ENCODE peak calls at places on chromosome 4, in eight cellular contexts. One of them, this sample, is unnamed.

GRCh38 chr4:65645185-65645584 is 25.1 kb downstream of the EPHA5 start:
- DNase-seq in GM10248: no peak
- DNase-seq in neural crest cell: no peak
- DNase-seq in WTC11: no peak
- DNase-seq in foreskin fibroblast: no peak
- DNase-seq in endothelial cell: no peak
- DNase-seq in glutamatergic neuron: no peak
- DNase-seq in CD8-positive, alpha-beta T cell: no peak
- DNase-seq in this sample: no peak

GRCh38 chr4:40241936-40242590 is 45.2 kb downstream of the RHOH start:
- DNase-seq in GM10248: no peak
- DNase-seq in neural crest cell: no peak
- DNase-seq in WTC11: no peak
- DNase-seq in foreskin fibroblast: no peak
- DNase-seq in endothelial cell: no peak
- DNase-seq in glutamatergic neuron: no peak
- DNase-seq in CD8-positive, alpha-beta T cell: peak
- DNase-seq in this sample: no peak

GRCh38 chr4:25563071-25563564 is 92.5 kb upstream of the SLC34A2 start:
- DNase-seq in GM10248: no peak
- DNase-seq in neural crest cell: no peak
- DNase-seq in WTC11: no peak
- DNase-seq in foreskin fibroblast: no peak
- DNase-seq in endothelial cell: no peak
- DNase-seq in glutamatergic neuron: no peak
- DNase-seq in CD8-positive, alpha-beta T cell: no peak
- DNase-seq in this sample: no peak

GRCh38 chr4:163048447-163048846 is 118.2 kb downstream of the NAF1 start:
- DNase-seq in GM10248: peak
- DNase-seq in neural crest cell: no peak
- DNase-seq in WTC11: peak
- DNase-seq in foreskin fibroblast: no peak
- DNase-seq in endothelial cell: peak
- DNase-seq in glutamatergic neuron: peak
- DNase-seq in CD8-positive, alpha-beta T cell: no peak
- DNase-seq in this sample: peak

GRCh38 chr4:3720461-3720860 is 45.7 kb upstream of the ADRA2C start:
- DNase-seq in GM10248: no peak
- DNase-seq in neural crest cell: no peak
- DNase-seq in WTC11: no peak
- DNase-seq in foreskin fibroblast: no peak
- DNase-seq in endothelial cell: no peak
- DNase-seq in glutamatergic neuron: no peak
- DNase-seq in CD8-positive, alpha-beta T cell: no peak
- DNase-seq in this sample: no peak

GRCh38 chr4:184792950-184793555 is 32.7 kb downstream of the ACSL1 start:
- DNase-seq in GM10248: no peak
- DNase-seq in neural crest cell: no peak
- DNase-seq in WTC11: no peak
- DNase-seq in foreskin fibroblast: peak
- DNase-seq in endothelial cell: no peak
- DNase-seq in glutamatergic neuron: no peak
- DNase-seq in CD8-positive, alpha-beta T cell: no peak
- DNase-seq in this sample: no peak

GRCh38 chr4:173411106-173411703 is 12.3 kb upstream of the SCRG1 start:
- DNase-seq in GM10248: no peak
- DNase-seq in neural crest cell: no peak
- DNase-seq in WTC11: no peak
- DNase-seq in foreskin fibroblast: no peak
- DNase-seq in endothelial cell: no peak
- DNase-seq in glutamatergic neuron: no peak
- DNase-seq in CD8-positive, alpha-beta T cell: no peak
- DNase-seq in this sample: no peak

GRCh38 chr4:13103382-13104015 is 380.6 kb downstream of the RAB28 start:
- DNase-seq in GM10248: no peak
- DNase-seq in neural crest cell: no peak
- DNase-seq in WTC11: peak
- DNase-seq in foreskin fibroblast: no peak
- DNase-seq in endothelial cell: no peak
- DNase-seq in glutamatergic neuron: no peak
- DNase-seq in CD8-positive, alpha-beta T cell: no peak
- DNase-seq in this sample: no peak

GRCh38 chr4:1910643-1911042 is 39.5 kb downstream of the NSD2 start:
- DNase-seq in GM10248: no peak
- DNase-seq in neural crest cell: peak
- DNase-seq in WTC11: peak
- DNase-seq in foreskin fibroblast: peak
- DNase-seq in endothelial cell: peak
- DNase-seq in glutamatergic neuron: peak
- DNase-seq in CD8-positive, alpha-beta T cell: no peak
- DNase-seq in this sample: peak

GRCh38 chr4:110622841-110623709 is at the start of gene PITX2:
- DNase-seq in GM10248: peak
- DNase-seq in neural crest cell: peak
- DNase-seq in WTC11: peak
- DNase-seq in foreskin fibroblast: peak
- DNase-seq in endothelial cell: peak
- DNase-seq in glutamatergic neuron: peak
- DNase-seq in CD8-positive, alpha-beta T cell: no peak
- DNase-seq in this sample: peak

GRCh38 chr4:10048931-10049655 is 27.8 kb upstream of the SLC2A9 start:
- DNase-seq in GM10248: no peak
- DNase-seq in neural crest cell: no peak
- DNase-seq in WTC11: no peak
- DNase-seq in foreskin fibroblast: no peak
- DNase-seq in endothelial cell: no peak
- DNase-seq in glutamatergic neuron: no peak
- DNase-seq in CD8-positive, alpha-beta T cell: no peak
- DNase-seq in this sample: no peak

GRCh38 chr4:85639946-85640345 is 165.0 kb downstream of the ARHGAP24 start:
- DNase-seq in GM10248: no peak
- DNase-seq in neural crest cell: no peak
- DNase-seq in WTC11: no peak
- DNase-seq in foreskin fibroblast: no peak
- DNase-seq in endothelial cell: no peak
- DNase-seq in glutamatergic neuron: no peak
- DNase-seq in CD8-positive, alpha-beta T cell: no peak
- DNase-seq in this sample: no peak

GRCh38 chr4:108036252-108036651 is 46.6 kb downstream of the HADH start:
- DNase-seq in GM10248: peak
- DNase-seq in neural crest cell: no peak
- DNase-seq in WTC11: no peak
- DNase-seq in foreskin fibroblast: no peak
- DNase-seq in endothelial cell: no peak
- DNase-seq in glutamatergic neuron: no peak
- DNase-seq in CD8-positive, alpha-beta T cell: peak
- DNase-seq in this sample: no peak

GRCh38 chr4:81522711-81523110 is 51.0 kb upstream of the RASGEF1B start:
- DNase-seq in GM10248: no peak
- DNase-seq in neural crest cell: no peak
- DNase-seq in WTC11: no peak
- DNase-seq in foreskin fibroblast: no peak
- DNase-seq in endothelial cell: no peak
- DNase-seq in glutamatergic neuron: no peak
- DNase-seq in CD8-positive, alpha-beta T cell: no peak
- DNase-seq in this sample: no peak

GRCh38 chr4:26320159-26320452 is 708 bp upstream of the RBPJ start:
- DNase-seq in GM10248: peak
- DNase-seq in neural crest cell: no peak
- DNase-seq in WTC11: no peak
- DNase-seq in foreskin fibroblast: no peak
- DNase-seq in endothelial cell: no peak
- DNase-seq in glutamatergic neuron: no peak
- DNase-seq in CD8-positive, alpha-beta T cell: no peak
- DNase-seq in this sample: no peak

GRCh38 chr4:189090174-189090814 is 850.4 kb upstream of the FRG1 start:
- DNase-seq in GM10248: no peak
- DNase-seq in neural crest cell: no peak
- DNase-seq in WTC11: peak
- DNase-seq in foreskin fibroblast: no peak
- DNase-seq in endothelial cell: peak
- DNase-seq in glutamatergic neuron: peak
- DNase-seq in CD8-positive, alpha-beta T cell: no peak
- DNase-seq in this sample: peak

GRCh38 chr4:183200453-183200852 is 101.4 kb downstream of the WWC2 start:
- DNase-seq in GM10248: no peak
- DNase-seq in neural crest cell: no peak
- DNase-seq in WTC11: no peak
- DNase-seq in foreskin fibroblast: peak
- DNase-seq in endothelial cell: no peak
- DNase-seq in glutamatergic neuron: no peak
- DNase-seq in CD8-positive, alpha-beta T cell: no peak
- DNase-seq in this sample: no peak

GRCh38 chr4:41753942-41754341 is 5.4 kb upstream of the PHOX2B start:
- DNase-seq in GM10248: no peak
- DNase-seq in neural crest cell: no peak
- DNase-seq in WTC11: no peak
- DNase-seq in foreskin fibroblast: no peak
- DNase-seq in endothelial cell: no peak
- DNase-seq in glutamatergic neuron: no peak
- DNase-seq in CD8-positive, alpha-beta T cell: no peak
- DNase-seq in this sample: no peak

GRCh38 chr4:123573866-123574508 is 177.4 kb downstream of the SPRY1 start:
- DNase-seq in GM10248: no peak
- DNase-seq in neural crest cell: no peak
- DNase-seq in WTC11: no peak
- DNase-seq in foreskin fibroblast: no peak
- DNase-seq in endothelial cell: no peak
- DNase-seq in glutamatergic neuron: no peak
- DNase-seq in CD8-positive, alpha-beta T cell: no peak
- DNase-seq in this sample: no peak

GRCh38 chr4:123503698-123504389 is 107.2 kb downstream of the SPRY1 start:
- DNase-seq in GM10248: no peak
- DNase-seq in neural crest cell: no peak
- DNase-seq in WTC11: no peak
- DNase-seq in foreskin fibroblast: no peak
- DNase-seq in endothelial cell: no peak
- DNase-seq in glutamatergic neuron: no peak
- DNase-seq in CD8-positive, alpha-beta T cell: no peak
- DNase-seq in this sample: no peak

DNA sequence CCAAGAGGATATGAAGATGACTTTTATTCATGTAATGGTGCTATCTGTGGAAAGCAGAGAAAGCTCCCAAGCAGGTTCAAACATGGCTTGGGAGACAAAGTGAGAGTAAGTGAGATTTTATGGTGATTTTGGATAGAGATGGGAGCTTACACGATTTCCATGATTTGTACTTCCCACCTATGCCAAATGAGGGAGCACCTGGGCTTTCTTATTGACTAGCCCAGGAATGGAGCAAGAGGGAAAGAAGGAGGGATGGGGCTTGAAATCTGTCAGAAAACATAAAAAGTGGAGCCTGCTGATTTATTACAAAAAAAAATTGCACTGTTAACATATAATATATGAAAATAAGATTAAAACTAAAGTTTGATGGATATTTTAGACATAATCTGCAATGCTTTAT is 703.5 kb upstream of the PABPC4L start:
- DNase-seq in GM10248: no peak
- DNase-seq in neural crest cell: no peak
- DNase-seq in WTC11: no peak
- DNase-seq in foreskin fibroblast: no peak
- DNase-seq in endothelial cell: no peak
- DNase-seq in glutamatergic neuron: no peak
- DNase-seq in CD8-positive, alpha-beta T cell: no peak
- DNase-seq in this sample: no peak
- TF ChIP-seq CTCF in GM10248: no peak
- TF ChIP-seq CTCF in neural crest cell: no peak
- TF ChIP-seq CTCF in WTC11: no peak
- TF ChIP-seq CTCF in foreskin fibroblast: no peak
- TF ChIP-seq CTCF in endothelial cell: no peak
- TF ChIP-seq CTCF in glutamatergic neuron: no peak
- TF ChIP-seq CTCF in CD8-positive, alpha-beta T cell: no peak
- TF ChIP-seq CTCF in this sample: no peak

GRCh38 chr4:78776031-78776728 is at the start of gene BMP2K:
- DNase-seq in GM10248: peak
- DNase-seq in neural crest cell: peak
- DNase-seq in WTC11: peak
- DNase-seq in foreskin fibroblast: peak
- DNase-seq in endothelial cell: peak
- DNase-seq in glutamatergic neuron: peak
- DNase-seq in CD8-positive, alpha-beta T cell: peak
- DNase-seq in this sample: peak
- TF ChIP-seq CTCF in GM10248: no peak
- TF ChIP-seq CTCF in neural crest cell: no peak
- TF ChIP-seq CTCF in WTC11: no peak
- TF ChIP-seq CTCF in foreskin fibroblast: no peak
- TF ChIP-seq CTCF in endothelial cell: no peak
- TF ChIP-seq CTCF in glutamatergic neuron: no peak
- TF ChIP-seq CTCF in CD8-positive, alpha-beta T cell: no peak
- TF ChIP-seq CTCF in this sample: no peak

GRCh38 chr4:6076391-6076790 is 58.2 kb upstream of the C4orf50 start:
- DNase-seq in GM10248: no peak
- DNase-seq in neural crest cell: no peak
- DNase-seq in WTC11: peak
- DNase-seq in foreskin fibroblast: no peak
- DNase-seq in endothelial cell: no peak
- DNase-seq in glutamatergic neuron: no peak
- DNase-seq in CD8-positive, alpha-beta T cell: no peak
- DNase-seq in this sample: no peak
- TF ChIP-seq CTCF in GM10248: peak
- TF ChIP-seq CTCF in neural crest cell: peak
- TF ChIP-seq CTCF in WTC11: peak
- TF ChIP-seq CTCF in foreskin fibroblast: no peak
- TF ChIP-seq CTCF in endothelial cell: no peak
- TF ChIP-seq CTCF in glutamatergic neuron: peak
- TF ChIP-seq CTCF in CD8-positive, alpha-beta T cell: no peak
- TF ChIP-seq CTCF in this sample: peak

GRCh38 chr4:15001825-15002658 is at the start of gene CPEB2:
- DNase-seq in GM10248: peak
- DNase-seq in neural crest cell: peak
- DNase-seq in WTC11: peak
- DNase-seq in foreskin fibroblast: peak
- DNase-seq in endothelial cell: peak
- DNase-seq in glutamatergic neuron: peak
- DNase-seq in CD8-positive, alpha-beta T cell: peak
- DNase-seq in this sample: peak
- TF ChIP-seq CTCF in GM10248: no peak
- TF ChIP-seq CTCF in neural crest cell: no peak
- TF ChIP-seq CTCF in WTC11: no peak
- TF ChIP-seq CTCF in foreskin fibroblast: no peak
- TF ChIP-seq CTCF in endothelial cell: no peak
- TF ChIP-seq CTCF in glutamatergic neuron: no peak
- TF ChIP-seq CTCF in CD8-positive, alpha-beta T cell: no peak
- TF ChIP-seq CTCF in this sample: no peak

DNA sequence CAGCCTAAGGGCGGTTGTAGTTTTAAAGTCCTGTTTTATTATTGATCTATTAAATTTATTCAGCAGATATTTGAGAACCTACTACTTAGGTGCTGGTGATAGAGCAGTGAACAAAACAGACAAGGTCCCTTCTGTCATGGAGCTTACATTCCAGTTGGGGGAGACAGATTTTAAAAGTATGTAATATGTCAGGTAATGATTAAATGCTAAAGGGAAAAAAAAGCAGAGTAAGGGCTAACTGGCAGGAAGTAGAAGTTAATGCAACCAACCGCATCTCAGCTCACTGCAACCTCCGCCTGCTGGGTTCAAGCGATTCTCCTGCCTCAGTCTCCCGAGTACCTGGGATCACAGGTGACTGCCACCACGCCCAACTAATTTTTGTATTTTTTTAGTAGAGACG is 7.8 kb upstream of the MCUB start:
- DNase-seq in GM10248: no peak
- DNase-seq in neural crest cell: no peak
- DNase-seq in WTC11: no peak
- DNase-seq in foreskin fibroblast: no peak
- DNase-seq in endothelial cell: no peak
- DNase-seq in glutamatergic neuron: no peak
- DNase-seq in CD8-positive, alpha-beta T cell: no peak
- DNase-seq in this sample: no peak
- TF ChIP-seq CTCF in GM10248: no peak
- TF ChIP-seq CTCF in neural crest cell: no peak
- TF ChIP-seq CTCF in WTC11: no peak
- TF ChIP-seq CTCF in foreskin fibroblast: no peak
- TF ChIP-seq CTCF in endothelial cell: no peak
- TF ChIP-seq CTCF in glutamatergic neuron: no peak
- TF ChIP-seq CTCF in CD8-positive, alpha-beta T cell: no peak
- TF ChIP-seq CTCF in this sample: no peak